ENCODE peak calls at places on chromosomes 2 and 18, in ten cellular contexts. V, S, P, W, U, G, E, T, J and M are unnamed samples. For H3K4me1 and H3K36me3, the result is how much of the 10 kb centered on the place peaks cover.

GRCh38 chr18:3250237-3251107 is 2.9 kb downstream of the MYL12A start:
- DNase-seq in V (no peak), U (no peak), J (peak), P (no peak), E (no peak), G (no peak), S (no peak), W (no peak), T (peak), M (no peak)

GRCh38 chr2:112584891-112585250 is 462 bp downstream of the CHCHD5 start:
- DNase-seq in V (no peak), P (no peak), G (no peak), U (no peak), E (no peak), S (no peak), J (no peak), T (no peak), W (no peak), M (no peak)

GRCh38 chr2:37619957-37620295 is 51.5 kb downstream of the CDC42EP3 start:
- DNase-seq in S (no peak), E (no peak), P (no peak), V (no peak), W (no peak), U (no peak), T (no peak), G (no peak), J (no peak), M (no peak)

GRCh38 chr18:48488388-48488850 is 50.4 kb upstream of the CTIF start:
- DNase-seq in V (no peak), S (peak), J (peak), W (peak), E (peak), P (no peak), G (no peak), T (peak), U (peak), M (peak)

GRCh38 chr2:122203523-122203922 is 448.1 kb downstream of the TSN start:
- DNase-seq in V (no peak), S (no peak), W (no peak), P (no peak), G (no peak), T (peak), U (no peak), J (peak), E (no peak), M (no peak)

GRCh38 chr2:45483997-45484396 is 127.1 kb downstream of the SRBD1 start:
- DNase-seq in W (no peak), J (peak), T (peak), U (no peak), S (no peak), E (no peak), V (peak), P (no peak), G (no peak), M (no peak)

GRCh38 chr2:144524190-144524957 is 4.5 kb upstream of the ZEB2 start:
- DNase-seq in E (peak), P (peak), S (peak), T (no peak), G (peak), J (no peak), U (no peak), V (peak), W (peak), M (peak)

GRCh38 chr2:233982421-233983121 is 65.4 kb downstream of the TRPM8 start:
- DNase-seq in U (no peak), E (no peak), J (peak), P (no peak), S (no peak), G (no peak), V (no peak), W (no peak), T (peak), M (no peak)

GRCh38 chr2:138023976-138024375 is 59.7 kb downstream of the HNMT start:
- DNase-seq in J (no peak), P (no peak), E (no peak), S (no peak), T (no peak), V (no peak), W (no peak), U (no peak), G (no peak), M (no peak)

GRCh38 chr18:13320133-13320532 is 101.6 kb downstream of the LDLRAD4 start:
- DNase-seq in S (no peak), E (no peak), U (no peak), P (no peak), J (no peak), V (no peak), T (no peak), G (no peak), W (no peak), M (no peak)

GRCh38 chr2:175037941-175038340 is 32.8 kb upstream of the CHN1 start:
- DNase-seq in E (no peak), J (no peak), S (no peak), V (no peak), G (no peak), U (no peak), P (no peak), T (no peak), W (no peak), M (no peak)

GRCh38 chr2:112187805-112188596 is 49.8 kb downstream of the FBLN7 start:
- DNase-seq in J (peak), P (no peak), E (peak), W (no peak), T (no peak), G (peak), V (peak), U (no peak), S (no peak), M (no peak)

GRCh38 chr2:233857511-233858118 is 3.3 kb upstream of the HJURP start:
- DNase-seq in U (no peak), E (peak), P (no peak), S (no peak), J (peak), T (no peak), W (peak), G (peak), V (peak), M (no peak)

GRCh38 chr2:215982465-215982875 is 30.9 kb downstream of the MREG start:
- DNase-seq in S (no peak), T (peak), V (no peak), E (no peak), J (peak), P (no peak), G (no peak), W (no peak), U (peak), M (no peak)

GRCh38 chr2:188475945-188476344 is 184.3 kb downstream of the GULP1 start:
- DNase-seq in W (no peak), P (no peak), U (no peak), T (peak), E (no peak), J (peak), V (no peak), G (no peak), S (no peak), M (no peak)

GRCh38 chr18:446941-447560 is 53.5 kb downstream of the COLEC12 start:
- DNase-seq in J (no peak), S (no peak), E (no peak), W (no peak), P (no peak), T (peak), U (no peak), G (no peak), V (no peak), M (no peak)

GRCh38 chr2:109440507-109441156 is 173.1 kb downstream of the SEPTIN10 start:
- DNase-seq in E (no peak), V (no peak), S (no peak), T (no peak), P (peak), U (no peak), G (no peak), J (no peak), W (no peak), M (peak)

GRCh38 chr2:101809656-101810055 is 112.1 kb downstream of the MAP4K4 start:
- DNase-seq in G (no peak), U (no peak), W (no peak), E (no peak), P (no peak), J (no peak), S (no peak), V (peak), T (peak), M (no peak)

GRCh38 chr2:185291035-185291647 is 447.5 kb upstream of the FSIP2 start:
- DNase-seq in V (peak), E (peak), G (peak), W (peak), U (peak), J (peak), S (no peak), P (peak), T (peak), M (no peak)

GRCh38 chr18:25434771-25435461 is 83.0 kb upstream of the ZNF521 start:
- DNase-seq in U (no peak), T (no peak), P (no peak), G (no peak), E (no peak), J (no peak), S (no peak), V (no peak), W (no peak), M (no peak)

GRCh38 chr2:50902365-50902764 is 129.6 kb downstream of the NRXN1 start:
- DNase-seq in V (no peak), T (no peak), S (no peak), W (no peak), U (no peak), J (no peak), G (no peak), E (no peak), P (no peak), M (no peak)

GRCh38 chr18:37663446-37663845 is 97.8 kb upstream of the CELF4 start:
- DNase-seq in S (no peak), E (no peak), V (no peak), T (no peak), P (no peak), G (no peak), W (no peak), U (no peak), J (no peak), M (no peak)

GRCh38 chr18:60861575-60861974 is 471.7 kb upstream of the CDH20 start:
- DNase-seq in U (no peak), G (no peak), P (no peak), E (no peak), S (no peak), T (no peak), V (no peak), W (no peak), J (no peak), M (no peak)

GRCh38 chr2:125167820-125168219 is 1142.7 kb downstream of the CNTNAP5 start:
- DNase-seq in V (no peak), P (no peak), E (no peak), G (no peak), U (no peak), J (no peak), S (no peak), W (no peak), T (peak), M (no peak)

GRCh38 chr2:61443342-61444041 is 27.4 kb downstream of the USP34 start:
- DNase-seq in P (no peak), W (no peak), G (no peak), J (peak), T (no peak), E (no peak), U (no peak), V (peak), S (no peak), M (no peak)

GRCh38 chr18:48670751-48671560 is 132.1 kb downstream of the CTIF start:
- DNase-seq in J (no peak), V (no peak), E (no peak), U (no peak), S (no peak), T (no peak), W (peak), G (no peak), P (peak), M (no peak)

GRCh38 chr18:10838594-10838993 is 310.8 kb downstream of the PIEZO2 start:
- DNase-seq in S (no peak), U (no peak), P (no peak), W (no peak), T (peak), G (no peak), J (no peak), E (no peak), V (no peak), M (no peak)

GRCh38 chr2:114108819-114109416 is 219.0 kb downstream of the ACTR3 start:
- DNase-seq in J (no peak), V (no peak), S (no peak), P (no peak), W (no peak), U (no peak), T (no peak), E (no peak), G (no peak), M (no peak)

GRCh38 chr18:54090856-54091255 is 133.6 kb downstream of the MBD2 start:
- DNase-seq in E (no peak), T (no peak), W (no peak), P (no peak), J (no peak), V (no peak), G (no peak), U (no peak), S (no peak), M (no peak)

GRCh38 chr2:45497355-45497754 is 113.7 kb downstream of the SRBD1 start:
- DNase-seq in V (peak), W (no peak), P (no peak), E (peak), S (no peak), J (no peak), U (no peak), G (no peak), T (peak), M (no peak)

GRCh38 chr18:56019908-56020307 is 431.9 kb upstream of the TCF4 start:
- DNase-seq in V (no peak), S (no peak), T (no peak), P (no peak), W (no peak), E (no peak), J (no peak), G (no peak), U (no peak), M (no peak)

GRCh38 chr2:43312751-43313641 is 86.6 kb upstream of the ZFP36L2 start:
- DNase-seq in P (no peak), V (no peak), G (no peak), J (peak), S (no peak), U (no peak), T (peak), W (no peak), E (no peak), M (no peak)

GRCh38 chr2:117828870-117829269 is 14.4 kb downstream of the DDX18 start:
- DNase-seq in S (no peak), T (no peak), W (no peak), E (no peak), V (no peak), J (no peak), U (no peak), P (no peak), G (no peak), M (no peak)

GRCh38 chr2:105557515-105557914 is 158.7 kb upstream of the FHL2 start:
- DNase-seq in P (no peak), W (no peak), G (no peak), V (no peak), S (peak), T (no peak), U (no peak), E (no peak), J (no peak), M (peak)

GRCh38 chr2:169853041-169853668 is 25.9 kb downstream of the UBR3 start:
- DNase-seq in G (no peak), J (no peak), P (no peak), S (no peak), T (no peak), U (no peak), E (no peak), V (no peak), W (no peak), M (no peak)
- H3K4me1 ChIP-seq in G (under half), J (under half), P (under half), S (under half), T (under half), U (under half), E (under half), V (under half), W (under half), M (under half)

GRCh38 chr2:38754049-38754448 is 2.9 kb upstream of the SRSF7 start:
- DNase-seq in S (no peak), J (no peak), G (no peak), T (no peak), V (no peak), U (no peak), E (no peak), P (no peak), W (no peak), M (no peak)
- H3K4me3 ChIP-seq in S (no peak), J (no peak), G (no peak), T (no peak), V (no peak), U (no peak), E (no peak), P (no peak), W (no peak), M (no peak)

GRCh38 chr2:201396595-201396994 is 39.5 kb upstream of the FLACC1 start:
- DNase-seq in P (no peak), S (no peak), J (peak), G (no peak), T (peak), V (no peak), U (no peak), W (no peak), E (no peak), M (no peak)
- H3K36me3 ChIP-seq in P (under half), S (under half), J (under half), G (under half), T (under half), V (half or more), U (half or more), W (half or more), E (half or more), M (under half)

GRCh38 chr2:171158790-171159325 is 1.8 kb downstream of the TLK1 start:
- DNase-seq in J (peak), T (no peak), V (peak), W (no peak), U (no peak), E (no peak), P (no peak), G (no peak), S (no peak), M (no peak)

GRCh38 chr2:171159326-171160118 is 1.2 kb downstream of the TLK1 start:
- DNase-seq in E (peak), S (no peak), J (peak), V (peak), G (peak), U (peak), W (no peak), P (peak), T (peak), M (peak)

GRCh38 chr2:171160630-171161424 is at the start of gene TLK1:
- DNase-seq in P (peak), G (peak), E (peak), U (peak), W (peak), J (peak), T (peak), S (peak), V (peak), M (peak)

GRCh38 chr2:171160119-171160629 is 519 bp downstream of the TLK1 start:
- DNase-seq in U (peak), W (peak), T (peak), G (peak), V (peak), S (peak), P (peak), E (no peak), J (peak), M (peak)

DNA sequence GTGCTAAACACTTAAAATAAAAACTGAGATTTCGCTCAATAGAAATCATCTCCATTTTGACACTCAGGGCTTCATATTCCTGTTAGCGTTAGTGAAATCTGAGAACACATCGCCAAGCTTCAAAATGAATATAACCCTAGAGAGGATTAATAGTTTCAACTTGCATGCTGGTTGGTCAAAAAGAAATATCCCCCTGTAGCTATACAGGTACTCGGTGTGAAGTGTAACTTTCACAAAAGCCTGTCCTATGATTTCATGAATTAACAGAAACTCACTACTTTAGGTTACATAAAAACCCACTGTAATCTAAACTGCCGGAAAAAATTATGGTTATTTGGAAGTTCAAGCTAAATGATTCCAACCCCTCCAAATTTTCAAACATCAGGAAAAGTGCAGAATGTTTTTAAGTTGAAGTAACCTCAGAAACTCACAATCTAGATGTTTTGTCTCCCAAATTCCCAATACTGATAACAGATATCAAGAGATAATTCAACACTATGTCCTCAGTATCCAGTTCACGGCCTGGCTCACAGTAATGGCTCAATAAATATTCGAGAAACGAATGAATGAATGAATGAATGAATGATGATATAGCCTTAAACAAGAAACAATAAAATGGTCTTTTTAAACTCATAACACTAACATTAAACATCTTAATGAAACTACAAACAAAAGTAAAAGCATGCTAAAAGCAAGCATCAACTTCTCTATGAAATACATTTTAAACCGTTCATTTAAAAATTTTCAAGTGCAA is 2.5 kb downstream of the TLK1 start:
- DNase-seq in P (no peak), E (no peak), W (no peak), V (peak), J (peak), G (no peak), U (no peak), S (no peak), T (no peak), M (no peak)
- H3K4me1 ChIP-seq in P (under half), E (half or more), W (under half), V (half or more), J (under half), G (under half), U (under half), S (under half), T (under half), M (under half)

GRCh38 chr2:178891959-178892485 is 84.8 kb upstream of the TTN start:
- DNase-seq in G (no peak), S (no peak), P (no peak), T (no peak), W (no peak), E (no peak), U (no peak), J (no peak), V (no peak), M (no peak)
- H3K4me3 ChIP-seq in G (no peak), S (peak), P (no peak), T (no peak), W (no peak), E (no peak), U (no peak), J (no peak), V (no peak), M (no peak)